ENCODE peak calls at places on chromosomes 4 and X, in seven cellular contexts. I is stimulated activated CD8-positive, alpha-beta memory T cell treated with anti-CD3 and anti-CD28 coated beads, Interleukin-4, amount 100 ng/mL, for 24 hours; E is germinal center; T is islet precursor cell; K is HFF-Myc; X is DMS 273 treated with DMSO at 0.1 percent for 48 hours; Z is NCI-H2081 treated with DMSO at 0.1 percent for 48 hours. V is an unnamed sample.

GRCh38 chr4:86441175-86441960 is 81.5 kb upstream of the MAPK10 start:
- DNase-seq in I (no peak), E (no peak), T (no peak), K (no peak), X (no peak), Z (no peak), V (no peak)

GRCh38 chrX:154748712-154749339 is 2.1 kb downstream of the GAB3 start:
- DNase-seq in I (no peak), E (peak), T (peak), K (no peak), X (peak), Z (peak), V (peak)

GRCh38 chrX:154125356-154126040 is 18.5 kb upstream of the OPN1LW start:
- DNase-seq in I (no peak), E (no peak), T (no peak), K (no peak), X (no peak), Z (no peak), V (peak)

GRCh38 chrX:115322375-115322774 is 32.9 kb downstream of the LUZP4 start:
- DNase-seq in I (no peak), E (no peak), T (no peak), K (no peak), X (no peak), Z (no peak), V (no peak)

GRCh38 chr4:135368826-135369225 is 1167.2 kb upstream of the PABPC4L start:
- DNase-seq in I (no peak), E (no peak), T (no peak), K (no peak), X (no peak), Z (no peak), V (no peak)

GRCh38 chrX:7941390-7942042 is 14.3 kb upstream of the PNPLA4 start:
- DNase-seq in I (no peak), E (no peak), T (no peak), K (peak), X (no peak), Z (no peak), V (no peak)

GRCh38 chr4:81380364-81380853 is 91.3 kb downstream of the RASGEF1B start:
- DNase-seq in I (no peak), E (no peak), T (no peak), K (no peak), X (peak), Z (no peak), V (no peak)

GRCh38 chrX:80412042-80412441 is 8.2 kb upstream of the TENT5D start:
- DNase-seq in I (no peak), E (no peak), T (no peak), K (no peak), X (no peak), Z (no peak), V (no peak)

GRCh38 chrX:47172549-47172948 is 21.1 kb upstream of the UBA1 start:
- DNase-seq in I (no peak), E (no peak), T (no peak), K (no peak), X (no peak), Z (no peak), V (no peak)

GRCh38 chrX:129638917-129639316 is 15.8 kb downstream of the APLN start:
- DNase-seq in I (no peak), E (no peak), T (no peak), K (no peak), X (no peak), Z (no peak), V (no peak)

GRCh38 chr4:52091811-52092210 is 40.7 kb downstream of the SPATA18 start:
- DNase-seq in I (no peak), E (no peak), T (no peak), K (no peak), X (no peak), Z (no peak), V (no peak)

GRCh38 chr4:156779046-156779445 is 192.6 kb downstream of the PDGFC start:
- DNase-seq in I (no peak), E (no peak), T (no peak), K (no peak), X (no peak), Z (no peak), V (no peak)

GRCh38 chr4:8101213-8101781 is 57.3 kb downstream of the ABLIM2 start:
- DNase-seq in I (no peak), E (no peak), T (no peak), K (no peak), X (no peak), Z (no peak), V (no peak)

GRCh38 chrX:20320461-20321159 is 53.9 kb upstream of the RPS6KA3 start:
- DNase-seq in I (no peak), E (peak), T (no peak), K (no peak), X (no peak), Z (no peak), V (no peak)

GRCh38 chrX:32293962-32294708 is 917.2 kb downstream of the DMD start:
- DNase-seq in I (no peak), E (no peak), T (no peak), K (no peak), X (no peak), Z (no peak), V (no peak)